ENCODE peak calls at places on chromosomes 16 and 17, in seven cellular contexts. B is lower lobe of right lung, S is fibroblast of mammary gland, H is ELR, U is HAP-1, P is A549, V is skeletal muscle cell. L is an unnamed sample.

GRCh38 chr17:43832168-43832975 is 574 bp downstream of the MPP3 start:
- DNase-seq in V (peak; percentile 12), S (peak; percentile 75), P (peak; percentile 92), B (peak; percentile 69), H (peak; percentile 93), U (peak; percentile 77), L (no peak)

GRCh38 chr16:85258616-85259015 is 146.3 kb upstream of the CIBAR2 start:
- DNase-seq in U (no peak), S (no peak), B (no peak), H (no peak), V (no peak), P (no peak), L (no peak)

GRCh38 chr16:85078952-85079351 is 33.3 kb downstream of the CIBAR2 start:
- DNase-seq in H (no peak), V (no peak), S (no peak), P (no peak), B (no peak), U (no peak), L (no peak)

GRCh38 chr16:64051826-64052225 is 1070.0 kb downstream of the CDH11 start:
- DNase-seq in B (no peak), H (peak; percentile 0), U (no peak), S (peak; percentile 6), P (no peak), V (no peak), L (no peak)

GRCh38 chr17:43410557-43411368 is 12.0 kb downstream of the ARL4D start:
- DNase-seq in U (no peak), S (no peak), V (no peak), B (no peak), H (no peak), P (no peak), L (no peak)

GRCh38 chr16:14109782-14110727 is 38.9 kb downstream of the MRTFB start:
- DNase-seq in B (no peak), S (no peak), U (no peak), H (no peak), V (no peak), P (no peak), L (no peak)

GRCh38 chr16:79437764-79438728 is 162.5 kb downstream of the MAF start:
- DNase-seq in H (no peak), P (no peak), V (no peak), U (no peak), B (no peak), S (no peak), L (peak; percentile 80)

GRCh38 chr16:15907863-15908478 is 19.6 kb upstream of the CEP20 start:
- DNase-seq in P (peak; percentile 55), S (peak; percentile 45), V (no peak), B (no peak), H (peak; percentile 60), U (peak; percentile 62), L (no peak)

GRCh38 chr16:3143189-3143588 is 8.4 kb downstream of the ZNF213 start:
- DNase-seq in U (no peak), V (no peak), P (no peak), S (no peak), H (no peak), B (peak; percentile 34), L (no peak)

GRCh38 chr16:66372078-66372897 is 5.8 kb downstream of the CDH5 start:
- DNase-seq in B (no peak), S (no peak), P (no peak), U (no peak), H (no peak), V (no peak), L (peak; percentile 64)

GRCh38 chr17:61250335-61250890 is 149.2 kb upstream of the TBX2 start:
- DNase-seq in S (peak; percentile 72), V (peak; percentile 36), P (no peak), H (peak; percentile 77), U (no peak), B (no peak), L (no peak)

GRCh38 chr17:16974569-16975265 is 2.8 kb upstream of the TNFRSF13B start:
- DNase-seq in B (no peak), H (no peak), P (no peak), V (no peak), U (no peak), S (no peak), L (no peak)

GRCh38 chr17:38451030-38451839 is 23.0 kb downstream of the ARHGAP23 start:
- DNase-seq in H (peak; percentile 93), S (no peak), P (no peak), V (no peak), B (peak; percentile 64), U (no peak), L (no peak)

GRCh38 chr17:79850571-79851460 is 11.6 kb upstream of the CBX4 start:
- DNase-seq in P (peak; percentile 99), U (no peak), H (peak; percentile 97), V (no peak), S (peak; percentile 61), B (no peak), L (peak; percentile 41)

GRCh38 chr16:75555213-75555706 is 792 bp downstream of the TMEM231 start:
- DNase-seq in P (peak; percentile 97), H (peak; percentile 97), B (peak; percentile 78), S (peak; percentile 94), V (peak; percentile 72), U (peak; percentile 91), L (peak; percentile 85)

L was measured in coronary artery.